ENCODE peak calls at places on chromosomes 16 and 17, in nine cellular contexts. F, L, K, A, S, N, U, E and D are unnamed samples.

GRCh38 chr17:40561871-40562611 is 3.2 kb downstream of the CCR7 start:
- DNase-seq in F (no peak), L (no peak), K (no peak), A (peak), S (no peak), N (no peak), U (no peak), E (peak), D (peak)

GRCh38 chr16:86723699-86724098 is 145.3 kb downstream of the FOXL1 start:
- DNase-seq in F (no peak), L (no peak), K (no peak), A (no peak), S (no peak), N (peak), U (no peak), E (no peak), D (no peak)

GRCh38 chr17:77723909-77724875 is 234.3 kb upstream of the TNRC6C start:
- DNase-seq in F (no peak), L (no peak), K (no peak), A (no peak), S (no peak), N (no peak), U (no peak), E (no peak), D (no peak)

GRCh38 chr16:55154956-55155355 is 169.0 kb upstream of the IRX6 start:
- DNase-seq in F (no peak), L (no peak), K (no peak), A (no peak), S (no peak), N (no peak), U (no peak), E (no peak), D (no peak)

GRCh38 chr16:66441586-66442375 is 14.7 kb downstream of the BEAN1 start:
- DNase-seq in F (peak), L (no peak), K (no peak), A (no peak), S (no peak), N (no peak), U (no peak), E (no peak), D (no peak)

GRCh38 chr17:61834610-61835009 is 28.7 kb downstream of the BRIP1 start:
- DNase-seq in F (no peak), L (no peak), K (no peak), A (no peak), S (no peak), N (no peak), U (no peak), E (no peak), D (no peak)

GRCh38 chr17:65374966-65375365 is 186.5 kb downstream of the AXIN2 start:
- DNase-seq in F (no peak), L (no peak), K (no peak), A (no peak), S (no peak), N (no peak), U (no peak), E (peak), D (no peak)

GRCh38 chr17:77846531-77847085 is 111.9 kb upstream of the TNRC6C start:
- DNase-seq in F (no peak), L (no peak), K (no peak), A (peak), S (no peak), N (no peak), U (no peak), E (no peak), D (no peak)

GRCh38 chr16:14196011-14196410 is 124.9 kb downstream of the MRTFB start:
- DNase-seq in F (no peak), L (no peak), K (no peak), A (no peak), S (no peak), N (no peak), U (no peak), E (no peak), D (no peak)

GRCh38 chr17:82977586-82977985 is 101.8 kb upstream of the METRNL start:
- DNase-seq in F (no peak), L (no peak), K (no peak), A (no peak), S (no peak), N (no peak), U (no peak), E (no peak), D (peak)

GRCh38 chr16:12793120-12793889 is 10.4 kb downstream of the CPPED1 start:
- DNase-seq in F (no peak), L (no peak), K (no peak), A (no peak), S (no peak), N (no peak), U (no peak), E (no peak), D (no peak)

GRCh38 chr17:19651461-19652238 is 3.1 kb downstream of the ALDH3A2 start:
- DNase-seq in F (no peak), L (no peak), K (no peak), A (no peak), S (no peak), N (no peak), U (no peak), E (no peak), D (no peak)

GRCh38 chr16:69767459-69768229 is 5.5 kb downstream of the WWP2 start:
- DNase-seq in F (no peak), L (no peak), K (no peak), A (no peak), S (no peak), N (no peak), U (no peak), E (no peak), D (no peak)

GRCh38 chr17:10735251-10735650 is 5.4 kb upstream of the TMEM220 start:
- DNase-seq in F (no peak), L (no peak), K (no peak), A (no peak), S (no peak), N (no peak), U (no peak), E (no peak), D (no peak)